ENCODE peak calls at places on chromosome 6, in five cellular contexts. G is Calu3, U is H54, Z is fibroblast of lung, L is amniotic stem cell. S is an unnamed sample.

GRCh38 chr6:125232466-125232865 is 69.3 kb downstream of the HDDC2 start:
- DNase-seq in U (no peak), Z (peak), G (no peak), L (no peak), S (no peak)

GRCh38 chr6:109690740-109691687 is at the start of the genes AK9 and FIG4:
- DNase-seq in L (peak), Z (peak), U (peak), G (peak), S (peak)

GRCh38 chr6:17450825-17451224 is 57.4 kb downstream of the CAP2 start:
- DNase-seq in U (no peak), G (no peak), Z (no peak), L (no peak), S (no peak)

GRCh38 chr6:56840467-56841371 is 114.2 kb upstream of the BEND6 start:
- DNase-seq in G (no peak), U (no peak), Z (peak), L (peak), S (no peak)

GRCh38 chr6:43695078-43695966 is 7.7 kb upstream of the MRPS18A start:
- DNase-seq in U (no peak), G (peak), Z (no peak), L (no peak), S (no peak)

GRCh38 chr6:165515963-165516624 is 146.9 kb downstream of the PDE10A start:
- DNase-seq in G (no peak), Z (peak), L (no peak), U (peak), S (no peak)

GRCh38 chr6:25981529-25982263 is 19.1 kb downstream of the TRIM38 start:
- DNase-seq in Z (no peak), U (no peak), G (no peak), L (no peak), S (no peak)

GRCh38 chr6:1869766-1870165 is 260.1 kb downstream of the FOXC1 start:
- DNase-seq in Z (no peak), U (no peak), G (no peak), L (no peak), S (no peak)

GRCh38 chr6:32982084-32982701 is 13.8 kb downstream of the BRD2 start:
- DNase-seq in G (no peak), L (no peak), U (no peak), Z (no peak), S (no peak)

GRCh38 chr6:162856885-162857284 is 129.1 kb downstream of the PACRG start:
- DNase-seq in U (peak), L (peak), Z (peak), G (peak), S (peak)